ENCODE peak calls at places on chromosomes 12 and 14, in four cellular contexts. Z is mesendoderm, O is GM23248, S is BJ. C is an unnamed sample.

GRCh38 chr12:89702503-89702902 is 6.1 kb downstream of the ATP2B1 start:
- DNase-seq in O (no peak), Z (no peak), S (no peak), C (no peak)

GRCh38 chr14:74804219-74804825 is 41.2 kb downstream of the YLPM1 start:
- DNase-seq in O (peak; percentile 81), Z (peak; percentile 81), S (peak; percentile 13), C (peak; percentile 21)

GRCh38 chr12:5259523-5259922 is 172.4 kb upstream of the NTF3 start:
- DNase-seq in O (peak; percentile 43), S (peak; percentile 15), Z (no peak), C (no peak)

GRCh38 chr14:91835920-91836843 is 31.2 kb downstream of the TC2N start:
- DNase-seq in Z (peak; percentile 93), O (peak; percentile 20), S (no peak), C (peak; percentile 69)

GRCh38 chr12:107441906-107442305 is 243.7 kb upstream of the PWP1 start:
- DNase-seq in Z (no peak), O (peak; percentile 62), S (no peak), C (peak; percentile 70)

GRCh38 chr14:61631044-61631692 is 64.1 kb upstream of the HIF1A start:
- DNase-seq in O (no peak), S (no peak), Z (no peak), C (no peak)

GRCh38 chr12:47216150-47216677 is 136.5 kb upstream of the AMIGO2 start:
- DNase-seq in S (no peak), Z (no peak), O (no peak), C (no peak)

GRCh38 chr14:98136019-98136418 is 1136.0 kb downstream of the BCL11B start:
- DNase-seq in S (no peak), Z (no peak), O (no peak), C (no peak)

GRCh38 chr12:127052491-127053232 is 1214.3 kb upstream of the TMEM132C start:
- DNase-seq in S (peak; percentile 26), Z (no peak), O (peak; percentile 92), C (peak; percentile 35)

GRCh38 chr14:103155013-103155412 is 31.8 kb downstream of the TNFAIP2 start:
- DNase-seq in O (peak; percentile 89), S (no peak), Z (no peak), C (no peak)

GRCh38 chr14:21039585-21040369 is 2.4 kb upstream of the RNASE7 start:
- DNase-seq in O (peak; percentile 74), S (no peak), Z (peak; percentile 86), C (peak; percentile 68)

GRCh38 chr12:67716817-67717216 is 68.3 kb downstream of the DYRK2 start:
- DNase-seq in O (peak; percentile 74), Z (no peak), S (peak; percentile 23), C (no peak)

GRCh38 chr14:68245146-68246073 is 425.8 kb downstream of the RAD51B start:
- DNase-seq in S (no peak), O (peak; percentile 52), Z (no peak), C (peak; percentile 60)

GRCh38 chr14:69886843-69887242 is 7.6 kb downstream of the SMOC1 start:
- DNase-seq in Z (no peak), O (peak; percentile 74), S (no peak), C (no peak)

GRCh38 chr12:45464699-45465098 is 248.8 kb downstream of the ANO6 start:
- DNase-seq in Z (peak; percentile 21), O (no peak), S (no peak), C (peak; percentile 35)

GRCh38 chr12:41055875-41056577 is 132.1 kb upstream of the PDZRN4 start:
- DNase-seq in O (peak; percentile 10), S (no peak), Z (peak; percentile 23), C (no peak)

GRCh38 chr12:50258167-50258551 is 25.2 kb downstream of the LIMA1 start:
- DNase-seq in O (peak; percentile 46), S (no peak), Z (no peak), C (no peak)

GRCh38 chr12:119748512-119748911 is 80.6 kb downstream of the PRKAB1 start:
- DNase-seq in Z (no peak), O (peak; percentile 66), S (no peak), C (no peak)

GRCh38 chr12:6962285-6963015 is 8.0 kb downstream of the PHB2 start:
- DNase-seq in Z (peak; percentile 64), O (no peak), S (no peak), C (no peak)

GRCh38 chr14:67480011-67480410 is 8.5 kb downstream of the TMEM229B start:
- DNase-seq in S (no peak), O (no peak), Z (no peak), C (no peak)

GRCh38 chr12:57469334-57470164 is 10.0 kb downstream of the GLI1 start:
- DNase-seq in Z (no peak), O (no peak), S (no peak), C (no peak)

GRCh38 chr12:123131291-123131831 is 19.5 kb downstream of the PITPNM2 start:
- DNase-seq in O (no peak), Z (peak; percentile 72), S (no peak), C (no peak)

GRCh38 chr12:16348435-16349131 is 1.1 kb downstream of the MGST1 start:
- DNase-seq in S (no peak), Z (peak; percentile 22), O (peak; percentile 66), C (no peak)

GRCh38 chr14:71586131-71586893 is 345.9 kb upstream of the RGS6 start:
- DNase-seq in O (peak; percentile 66), S (no peak), Z (peak; percentile 25), C (peak; percentile 75)

GRCh38 chr14:65972891-65973290 is 513.3 kb upstream of the CCDC196 start:
- DNase-seq in Z (no peak), S (no peak), O (peak; percentile 82), C (no peak)

GRCh38 chr14:98173291-98173690 is 1098.7 kb downstream of the BCL11B start:
- DNase-seq in O (no peak), S (no peak), Z (peak; percentile 17), C (no peak)

GRCh38 chr12:76455582-76456345 is 103.8 kb downstream of the OSBPL8 start:
- DNase-seq in O (peak; percentile 93), S (peak; percentile 73), Z (peak; percentile 90), C (peak; percentile 82)

DNA sequence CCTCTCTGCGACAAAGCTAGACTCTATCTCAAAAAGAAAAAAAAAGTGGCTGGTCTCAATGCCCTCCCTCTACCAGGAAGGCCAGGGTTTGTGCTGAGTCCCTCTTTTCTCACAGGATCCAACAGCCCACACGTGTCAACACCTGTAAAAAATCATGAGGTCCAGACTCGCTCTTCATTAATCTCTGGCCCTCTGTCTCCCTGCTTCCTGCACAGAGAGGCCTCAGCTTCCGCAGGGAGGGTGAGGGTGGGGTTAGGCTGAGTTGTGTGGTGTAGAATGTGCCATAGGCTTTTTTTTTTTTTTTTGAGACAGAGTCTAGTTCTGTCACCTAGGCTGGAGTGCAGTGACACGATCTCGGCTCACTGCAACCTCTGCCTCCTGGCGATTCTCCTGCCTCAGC is 6.1 kb downstream of the CFAP73 start:
- DNase-seq in Z (no peak), S (no peak), O (no peak), C (no peak)
- H3K27me3 ChIP-seq in Z (peaks cover 2% of the 10 kb centered on the region), S (peaks cover 23% of the 10 kb centered on the region), O (peaks cover 33% of the 10 kb centered on the region), C (peaks cover 5% of the 10 kb centered on the region)

DNA sequence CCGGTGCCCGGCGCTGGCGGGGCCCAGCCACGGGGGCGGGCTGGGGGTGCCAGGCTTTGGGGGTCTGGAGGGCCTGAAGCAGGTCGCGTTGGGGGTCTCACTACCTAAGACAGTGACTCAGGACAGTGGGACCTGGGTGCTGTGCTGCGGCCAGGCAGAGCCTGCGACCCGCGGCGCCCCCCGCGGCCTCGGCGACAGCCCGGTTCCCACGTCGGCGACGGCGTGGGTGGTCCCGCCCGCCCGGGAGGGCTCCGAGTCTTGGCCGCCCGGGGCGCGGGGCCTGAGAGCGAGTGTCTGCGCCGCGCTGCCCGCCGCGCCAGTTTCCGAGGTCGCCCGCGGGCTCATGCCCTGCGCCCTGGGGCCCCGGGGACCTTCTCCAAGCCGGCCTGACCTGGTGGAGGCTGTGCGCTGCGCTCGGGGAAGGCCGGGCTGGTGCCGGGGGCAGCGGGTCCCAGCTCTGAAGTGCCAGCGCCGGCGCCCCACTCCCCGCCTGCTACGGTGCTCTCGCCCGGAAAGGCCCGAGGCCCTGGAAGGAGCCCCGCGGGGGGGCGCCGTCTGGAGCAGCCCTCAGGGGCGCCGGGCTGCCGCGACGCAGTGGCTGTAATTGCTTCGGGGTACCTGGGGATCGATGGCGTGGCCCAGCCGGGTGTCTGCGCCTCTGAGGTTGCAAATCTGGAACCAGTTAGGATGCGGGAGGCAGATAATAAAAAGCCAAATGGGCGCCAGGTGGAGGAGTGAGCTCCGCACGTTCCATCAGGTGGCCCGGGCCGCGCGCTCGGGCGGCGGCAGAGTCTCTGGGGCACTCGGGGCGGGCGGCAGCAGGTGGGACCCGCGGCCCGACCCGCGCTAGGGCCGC is 102.5 kb upstream of the DIO3 start:
- DNase-seq in S (no peak), O (no peak), Z (peak; percentile 79), C (peak; percentile 19)
- H3K27me3 ChIP-seq in S (peaks cover 5% of the 10 kb centered on the region), O (peaks cover 50% of the 10 kb centered on the region), Z (peaks cover 2% of the 10 kb centered on the region), C (peaks cover 74% of the 10 kb centered on the region)

GRCh38 chr12:72522411-72522810 is 250.2 kb downstream of the TRHDE start:
- DNase-seq in Z (no peak), O (no peak), S (peak; percentile 12), C (no peak)
- H3K27me3 ChIP-seq in Z (no peaks in the 10 kb centered on the region), O (no peaks in the 10 kb centered on the region), S (no peaks in the 10 kb centered on the region), C (no peaks in the 10 kb centered on the region)

DNA sequence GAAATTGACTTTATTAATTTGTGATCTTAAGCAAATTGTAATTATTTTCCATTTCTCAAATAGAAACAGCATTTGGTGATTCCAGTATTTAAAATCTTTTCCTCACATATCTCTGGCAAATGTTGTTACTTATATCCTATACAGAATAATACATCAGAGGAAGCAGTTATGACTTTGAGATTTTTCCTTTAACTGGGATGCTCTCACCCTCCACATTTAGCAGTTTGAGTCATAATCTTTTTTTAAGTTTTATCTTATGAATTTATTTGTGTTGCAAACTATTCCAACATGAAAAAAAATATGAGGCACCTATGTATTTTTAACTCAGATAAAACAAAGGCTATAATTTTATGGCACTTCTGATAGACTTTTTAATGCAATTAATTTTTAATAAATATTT is 311.8 kb downstream of the TMTC2 start:
- DNase-seq in Z (no peak), S (no peak), O (no peak), C (no peak)
- H3K27me3 ChIP-seq in Z (no peaks in the 10 kb centered on the region), S (no peaks in the 10 kb centered on the region), O (no peaks in the 10 kb centered on the region), C (no peaks in the 10 kb centered on the region)

DNA sequence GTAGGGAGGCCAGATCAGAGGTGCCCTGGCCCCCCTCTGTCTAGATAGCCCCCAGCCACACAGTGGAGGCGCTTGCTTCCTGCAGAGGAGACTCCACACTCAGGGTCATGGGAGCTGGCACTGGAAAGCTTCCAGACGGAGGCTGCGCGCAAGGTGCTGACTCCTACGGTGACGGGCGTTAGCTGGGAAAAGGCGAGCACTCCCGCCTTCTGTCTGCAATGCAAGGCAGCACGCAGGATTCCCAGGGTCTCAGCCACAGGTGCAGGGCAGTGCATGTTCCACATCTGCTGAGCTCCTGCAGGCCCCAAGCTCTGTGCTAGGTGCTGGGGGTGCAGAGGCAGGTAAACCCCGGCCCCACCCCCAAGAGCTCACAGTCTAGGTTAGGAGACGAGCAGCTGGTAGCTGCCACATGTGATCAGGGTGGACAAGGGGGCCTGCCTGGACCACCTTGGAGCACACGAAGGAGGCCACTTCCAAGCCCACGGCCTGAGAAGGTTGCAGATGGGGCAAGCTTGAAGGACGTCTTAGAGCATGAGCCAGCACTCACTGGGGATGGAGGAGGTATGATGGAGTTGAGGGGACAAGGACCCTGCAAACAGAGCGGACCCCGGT is 310.9 kb upstream of the DIO3 start:
- DNase-seq in S (no peak), O (no peak), Z (no peak), C (no peak)
- H3K27me3 ChIP-seq in S (no peaks in the 10 kb centered on the region), O (peaks cover 7% of the 10 kb centered on the region), Z (no peaks in the 10 kb centered on the region), C (peaks cover 7% of the 10 kb centered on the region)

GRCh38 chr14:77194706-77195105 is 13.1 kb downstream of the TMEM63C start:
- DNase-seq in O (no peak), Z (no peak), S (no peak), C (no peak)

GRCh38 chr14:77187649-77188012 is 6.0 kb downstream of the TMEM63C start:
- DNase-seq in O (no peak), Z (no peak), S (no peak), C (no peak)

GRCh38 chr14:77186911-77187648 is 5.5 kb downstream of the TMEM63C start:
- DNase-seq in Z (peak; percentile 71), O (peak; percentile 54), S (no peak), C (no peak)

GRCh38 chr14:77189479-77189878 is 7.9 kb downstream of the TMEM63C start:
- DNase-seq in S (no peak), Z (no peak), O (no peak), C (no peak)

GRCh38 chr14:77190977-77191376 is 9.4 kb downstream of the TMEM63C start:
- DNase-seq in O (no peak), S (no peak), Z (no peak), C (no peak)
- H3K27me3 ChIP-seq in O (peaks cover 50% of the 10 kb centered on the region), S (peaks cover 2% of the 10 kb centered on the region), Z (no peaks in the 10 kb centered on the region), C (peaks cover 54% of the 10 kb centered on the region)

C was measured in A673.